ENCODE peak calls at places on chromosomes 16 and 17, in ten cellular contexts. J is naive thymus-derived CD4-positive, alpha-beta T cell; P is CD8-positive, alpha-beta T cell; S is colonic mucosa; D is breast epithelium; R is mammary epithelial cell; W is IMR-90; H is ascending aorta; F is neural progenitor cell; U is tibial artery. V is an unnamed sample. For H3K4me1, the result is how much of the 10 kb centered on the place peaks cover.

GRCh38 chr17:73228748-73229236 is 32.9 kb downstream of the CPSF4L start:
- DNase-seq in J (no peak), P (no peak), S (peak), D (no peak), R (peak), W (peak), H (no peak), F (no peak), U (peak), V (no peak)

GRCh38 chr17:78341559-78342437 is 18.1 kb downstream of the SOCS3 start:
- DNase-seq in J (no peak), P (no peak), S (peak), D (peak), R (peak), W (peak), H (peak), F (peak), U (peak), V (no peak)

GRCh38 chr16:23509763-23510153 is 536 bp downstream of the GGA2 start:
- DNase-seq in J (peak), P (peak), S (peak), D (no peak), R (no peak), W (peak), H (no peak), F (peak), U (no peak), V (peak)

GRCh38 chr16:10266809-10267208 is 84.6 kb upstream of the GRIN2A start:
- DNase-seq in J (no peak), P (no peak), S (no peak), D (no peak), R (no peak), W (no peak), H (no peak), F (no peak), U (peak), V (no peak)

GRCh38 chr16:7257026-7257425 is 75.6 kb upstream of the RBFOX1 start:
- DNase-seq in J (no peak), P (no peak), S (no peak), D (no peak), R (no peak), W (no peak), H (no peak), F (no peak), U (no peak), V (no peak)

GRCh38 chr17:77375917-77376651 is 235.3 kb downstream of the SEC14L1 start:
- DNase-seq in J (peak), P (peak), S (no peak), D (no peak), R (peak), W (peak), H (no peak), F (peak), U (peak), V (peak)

GRCh38 chr16:228151-228855 is 946 bp downstream of the LUC7L start:
- DNase-seq in J (no peak), P (no peak), S (no peak), D (no peak), R (peak), W (peak), H (no peak), F (no peak), U (no peak), V (peak)

GRCh38 chr16:61792194-61792904 is 243.9 kb downstream of the CDH8 start:
- DNase-seq in J (no peak), P (no peak), S (no peak), D (no peak), R (peak), W (no peak), H (no peak), F (no peak), U (no peak), V (no peak)

GRCh38 chr16:58028168-58028455 is 2.6 kb downstream of the MMP15 start:
- DNase-seq in J (no peak), P (no peak), S (no peak), D (no peak), R (no peak), W (no peak), H (no peak), F (no peak), U (no peak), V (no peak)

GRCh38 chr16:9966569-9967157 is 215.6 kb downstream of the GRIN2A start:
- DNase-seq in J (no peak), P (no peak), S (no peak), D (no peak), R (peak), W (no peak), H (no peak), F (no peak), U (no peak), V (no peak)

GRCh38 chr17:21240375-21241055 is 12.7 kb downstream of the NATD1 start:
- DNase-seq in J (no peak), P (no peak), S (no peak), D (no peak), R (no peak), W (no peak), H (no peak), F (no peak), U (no peak), V (no peak)

GRCh38 chr16:2243781-2244180 is 7.5 kb downstream of the DNASE1L2 start:
- DNase-seq in J (no peak), P (no peak), S (no peak), D (no peak), R (no peak), W (no peak), H (no peak), F (no peak), U (no peak), V (no peak)

GRCh38 chr17:17412331-17412730 is 64.5 kb upstream of the MED9 start:
- DNase-seq in J (no peak), P (no peak), S (no peak), D (no peak), R (peak), W (peak), H (no peak), F (no peak), U (no peak), V (no peak)

GRCh38 chr17:27368971-27369370 is 75.1 kb downstream of the WSB1 start:
- DNase-seq in J (no peak), P (no peak), S (no peak), D (no peak), R (no peak), W (no peak), H (no peak), F (no peak), U (peak), V (no peak)

GRCh38 chr16:30142672-30143346 is 19.8 kb upstream of the MAPK3 start:
- DNase-seq in J (no peak), P (peak), S (no peak), D (no peak), R (no peak), W (no peak), H (no peak), F (peak), U (no peak), V (peak)

GRCh38 chr17:67281736-67282135 is 36.7 kb upstream of the HELZ start:
- DNase-seq in J (no peak), P (no peak), S (no peak), D (no peak), R (peak), W (no peak), H (no peak), F (no peak), U (no peak), V (no peak)

GRCh38 chr17:31369266-31369665 is 22.2 kb upstream of the RAB11FIP4 start:
- DNase-seq in J (no peak), P (no peak), S (no peak), D (no peak), R (no peak), W (peak), H (no peak), F (no peak), U (no peak), V (no peak)

GRCh38 chr16:53509906-53510703 is 7.1 kb upstream of the AKTIP start:
- DNase-seq in J (peak), P (peak), S (peak), D (peak), R (peak), W (peak), H (no peak), F (peak), U (peak), V (no peak)

GRCh38 chr16:8644513-8645140 is 23.1 kb downstream of the METTL22 start:
- DNase-seq in J (peak), P (peak), S (no peak), D (no peak), R (no peak), W (no peak), H (no peak), F (no peak), U (no peak), V (peak)

DNA sequence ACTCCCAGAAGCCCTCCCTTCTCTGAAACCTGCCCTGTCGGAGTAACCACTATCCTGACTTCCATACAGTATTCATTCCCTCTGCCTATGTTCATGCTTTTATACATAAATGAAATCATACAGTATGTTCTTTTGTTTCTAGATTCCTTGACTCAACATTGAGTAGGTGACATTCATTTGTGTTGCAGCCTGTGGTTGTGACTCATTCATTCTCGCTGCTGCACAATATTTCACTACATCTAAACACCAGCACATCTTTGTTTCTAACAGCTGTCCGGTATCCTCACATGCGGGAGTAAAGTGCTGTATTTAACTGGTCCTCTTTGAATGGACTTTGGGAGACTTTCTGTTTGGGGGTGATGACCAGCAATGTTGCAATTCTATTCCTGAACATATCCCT is 135.0 kb upstream of the FOXF1 start:
- DNase-seq in J (no peak), P (no peak), S (no peak), D (no peak), R (peak), W (peak), H (no peak), F (no peak), U (no peak), V (no peak)
- H3K27ac ChIP-seq in J (no peak), P (no peak), S (no peak), D (no peak), R (no peak), W (peak), H (no peak), F (no peak), U (no peak), V (no peak)

GRCh38 chr17:4234406-4234805 is 29.4 kb downstream of the ANKFY1 start:
- DNase-seq in J (no peak), P (no peak), S (no peak), D (no peak), R (no peak), W (peak), H (no peak), F (no peak), U (no peak), V (no peak)
- H3K4me1 ChIP-seq in J (under half), P (under half), S (under half), D (under half), R (under half), W (under half), H (half or more), F (under half), U (under half), V (under half)

DNA sequence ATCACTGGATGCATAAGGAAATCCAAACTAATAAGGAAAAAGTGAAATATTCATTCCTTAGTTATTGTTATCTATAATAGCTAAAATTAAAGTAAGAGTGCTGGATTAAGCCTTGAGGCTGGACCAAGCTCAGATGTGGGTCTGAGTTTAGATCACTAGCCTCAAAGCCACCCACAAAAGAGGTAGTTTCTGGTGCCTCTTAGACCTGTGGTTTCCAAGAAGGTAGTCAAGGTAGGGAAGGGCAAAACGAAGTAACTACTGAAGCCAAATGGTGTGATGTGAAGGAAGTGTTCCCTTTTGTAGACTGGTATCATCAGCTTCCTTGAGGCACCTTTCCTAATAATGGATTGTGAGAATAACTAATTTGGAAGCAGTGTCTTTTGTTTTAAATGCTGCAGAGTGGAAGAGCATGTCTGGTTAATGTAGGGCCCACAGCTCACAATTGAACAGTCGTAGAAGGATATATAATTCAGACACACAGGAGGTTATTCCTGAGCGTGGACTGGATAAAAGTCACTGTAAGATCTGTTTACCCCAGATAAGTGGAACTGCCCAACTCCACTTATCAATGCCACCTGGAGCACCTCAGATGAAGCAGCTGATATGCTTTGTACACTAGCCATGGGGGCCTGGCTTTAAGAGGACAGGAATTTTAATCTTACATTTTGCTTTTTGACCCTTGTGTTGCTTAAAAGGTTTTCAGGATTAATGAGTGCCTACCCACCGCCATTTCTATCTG is 31.7 kb upstream of the LCMT1 start:
- DNase-seq in J (no peak), P (no peak), S (no peak), D (no peak), R (no peak), W (no peak), H (no peak), F (no peak), U (no peak), V (no peak)
- H3K27ac ChIP-seq in J (no peak), P (no peak), S (no peak), D (no peak), R (no peak), W (no peak), H (no peak), F (no peak), U (no peak), V (no peak)

GRCh38 chr16:75837264-75837663 is 111.0 kb upstream of the CPHXL start:
- DNase-seq in J (no peak), P (no peak), S (no peak), D (no peak), R (no peak), W (no peak), H (no peak), F (no peak), U (no peak), V (no peak)
- H3K4me1 ChIP-seq in J (under half), P (under half), S (under half), D (under half), R (under half), W (under half), H (under half), F (under half), U (under half), V (under half)

DNA sequence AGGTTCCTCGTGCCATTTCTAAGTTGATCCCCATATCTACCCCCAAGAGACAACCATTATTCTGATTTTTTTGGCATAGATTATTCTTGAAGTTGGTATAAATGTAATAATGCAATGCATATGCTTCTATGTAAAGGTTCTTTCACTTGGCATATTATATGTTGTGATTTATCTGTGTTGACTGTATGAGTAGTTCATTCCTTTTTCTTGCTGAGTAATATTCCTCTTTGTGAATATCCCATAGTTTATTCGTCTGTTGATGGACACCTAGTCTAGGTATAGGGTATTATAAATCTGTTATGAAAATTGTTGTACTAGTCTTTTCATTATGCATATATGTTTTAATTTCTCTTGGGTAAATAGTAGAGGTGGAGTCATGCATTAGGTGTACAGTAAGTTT is 36.6 kb downstream of the TANC2 start:
- DNase-seq in J (no peak), P (no peak), S (no peak), D (no peak), R (no peak), W (no peak), H (no peak), F (no peak), U (no peak), V (no peak)
- H3K27ac ChIP-seq in J (no peak), P (no peak), S (no peak), D (no peak), R (no peak), W (no peak), H (no peak), F (no peak), U (no peak), V (no peak)

GRCh38 chr16:85359147-85359822 is 247.0 kb upstream of the CIBAR2 start:
- DNase-seq in J (no peak), P (no peak), S (no peak), D (no peak), R (no peak), W (peak), H (no peak), F (no peak), U (no peak), V (no peak)
- H3K4me1 ChIP-seq in J (under half), P (under half), S (under half), D (under half), R (under half), W (under half), H (under half), F (under half), U (under half), V (under half)

GRCh38 chr16:18797746-18798145 is 3.6 kb downstream of the ARL6IP1 start:
- DNase-seq in J (no peak), P (no peak), S (no peak), D (no peak), R (no peak), W (no peak), H (no peak), F (no peak), U (no peak), V (no peak)

GRCh38 chr16:18801197-18801972 is at the start of gene ARL6IP1:
- DNase-seq in J (peak), P (peak), S (peak), D (peak), R (peak), W (peak), H (peak), F (peak), U (peak), V (peak)

GRCh38 chr16:18796377-18796776 is 5.0 kb downstream of the ARL6IP1 start:
- DNase-seq in J (no peak), P (no peak), S (no peak), D (no peak), R (no peak), W (no peak), H (no peak), F (no peak), U (no peak), V (no peak)

GRCh38 chr16:18800674-18801196 is 614 bp downstream of the ARL6IP1 start:
- DNase-seq in J (no peak), P (no peak), S (peak), D (no peak), R (no peak), W (no peak), H (no peak), F (peak), U (no peak), V (no peak)

GRCh38 chr16:18799500-18799899 is 1.8 kb downstream of the ARL6IP1 start:
- DNase-seq in J (no peak), P (no peak), S (no peak), D (no peak), R (no peak), W (no peak), H (no peak), F (no peak), U (no peak), V (no peak)
- H3K27ac ChIP-seq in J (no peak), P (no peak), S (no peak), D (no peak), R (peak), W (no peak), H (no peak), F (no peak), U (no peak), V (peak)